ENCODE peak calls at places on chromosome 14, in six cellular contexts. D is GM12891, L is GM12878, A is HepG2, O is H1, K is K562. C is an unnamed sample.

GRCh38 chr14:63276492-63277342 is 42.0 kb downstream of the GPHB5 start:
- DNase-seq in D (peak), O (no peak), A (peak), L (no peak), K (peak), C (no peak)

GRCh38 chr14:55976619-55977018 is 141.6 kb upstream of the PELI2 start:
- DNase-seq in A (no peak), D (no peak), L (no peak), K (no peak), O (no peak), C (no peak)

GRCh38 chr14:99964979-99965378 is 100.2 kb upstream of the EVL start:
- DNase-seq in K (no peak), L (no peak), A (no peak), D (no peak), O (no peak), C (no peak)

GRCh38 chr14:57837267-57837666 is 28.6 kb downstream of the SLC35F4 start:
- DNase-seq in L (no peak), O (no peak), A (no peak), D (no peak), K (no peak), C (no peak)

GRCh38 chr14:63899953-63900352 is 47.1 kb downstream of the SYNE2 start:
- DNase-seq in K (no peak), L (no peak), O (no peak), D (no peak), A (no peak), C (no peak)

GRCh38 chr14:104206281-104206904 is 68.0 kb downstream of the KIF26A start:
- DNase-seq in D (no peak), A (peak), L (no peak), K (no peak), O (no peak), C (no peak)

GRCh38 chr14:79557309-79557708 is 654.0 kb downstream of the DIO2 start:
- DNase-seq in A (no peak), D (no peak), O (no peak), L (no peak), K (no peak), C (no peak)

GRCh38 chr14:33529773-33530172 is 421.1 kb downstream of the EGLN3 start:
- DNase-seq in A (no peak), L (no peak), K (no peak), O (no peak), D (no peak), C (no peak)

GRCh38 chr14:55715889-55716288 is 135.9 kb downstream of the KTN1 start:
- DNase-seq in K (no peak), L (no peak), O (no peak), D (no peak), A (no peak), C (no peak)

GRCh38 chr14:80663541-80663940 is 278.0 kb downstream of the CEP128 start:
- DNase-seq in D (no peak), K (no peak), A (no peak), O (no peak), L (no peak), C (no peak)

GRCh38 chr14:22542360-22542759 is 46.7 kb downstream of the DAD1 start:
- DNase-seq in O (no peak), A (no peak), L (no peak), D (no peak), K (no peak), C (no peak)
- TF ChIP-seq TAF1 in O (no peak), A (no peak), L (no peak), D (no peak), K (no peak), C (no peak)

GRCh38 chr14:75587388-75587787 is 9.0 kb downstream of the FLVCR2 start:
- DNase-seq in L (no peak), O (no peak), K (no peak), A (no peak), D (no peak), C (no peak)
- TF ChIP-seq POLR2AphosphoS5 in L (no peak), O (no peak), K (no peak), A (no peak), D (no peak), C (no peak)

GRCh38 chr14:77026166-77026929 is 2.2 kb downstream of the IRF2BPL start:
- DNase-seq in O (no peak), L (no peak), A (no peak), K (no peak), D (no peak), C (no peak)
- TF ChIP-seq POLR2A in O (no peak), L (no peak), A (no peak), K (no peak), D (no peak), C (no peak)

GRCh38 chr14:21255385-21256101 is 13.7 kb downstream of the HNRNPC start:
- DNase-seq in K (no peak), D (no peak), L (no peak), A (no peak), O (no peak), C (no peak)
- TF ChIP-seq TAF1 in K (no peak), D (no peak), L (no peak), A (no peak), O (no peak), C (no peak)

GRCh38 chr14:102184678-102185040 is 45.0 kb downstream of the WDR20 start:
- DNase-seq in O (no peak), D (no peak), A (no peak), L (no peak), K (no peak), C (no peak)

GRCh38 chr14:102185360-102185759 is 45.7 kb downstream of the WDR20 start:
- DNase-seq in L (no peak), D (no peak), K (peak), A (peak), O (no peak), C (no peak)

GRCh38 chr14:102182190-102182589 is 42.5 kb downstream of the WDR20 start:
- DNase-seq in O (no peak), A (no peak), L (no peak), K (no peak), D (no peak), C (no peak)

GRCh38 chr14:102182901-102183619 is 43.4 kb downstream of the WDR20 start:
- DNase-seq in K (no peak), A (no peak), O (no peak), D (no peak), L (no peak), C (no peak)

GRCh38 chr14:102183922-102184677 is 44.4 kb downstream of the WDR20 start:
- DNase-seq in A (no peak), K (no peak), O (no peak), L (no peak), D (no peak), C (no peak)
- TF ChIP-seq POLR2AphosphoS5 in A (no peak), K (no peak), O (no peak), L (no peak), D (no peak), C (no peak)

GRCh38 chr14:89620436-89620835 is 203.4 kb upstream of the FOXN3 start:
- DNase-seq in K (no peak), L (no peak), O (no peak), D (no peak), A (no peak), C (no peak)

GRCh38 chr14:89618309-89618708 is 201.3 kb upstream of the FOXN3 start:
- DNase-seq in L (no peak), D (no peak), O (no peak), A (peak), K (no peak), C (no peak)

GRCh38 chr14:89617471-89618291 is 200.6 kb upstream of the FOXN3 start:
- DNase-seq in L (no peak), K (no peak), D (no peak), O (no peak), A (peak), C (no peak)

GRCh38 chr14:89619616-89620273 is 202.7 kb upstream of the FOXN3 start:
- DNase-seq in A (no peak), D (no peak), O (no peak), K (no peak), L (no peak), C (no peak)

DNA sequence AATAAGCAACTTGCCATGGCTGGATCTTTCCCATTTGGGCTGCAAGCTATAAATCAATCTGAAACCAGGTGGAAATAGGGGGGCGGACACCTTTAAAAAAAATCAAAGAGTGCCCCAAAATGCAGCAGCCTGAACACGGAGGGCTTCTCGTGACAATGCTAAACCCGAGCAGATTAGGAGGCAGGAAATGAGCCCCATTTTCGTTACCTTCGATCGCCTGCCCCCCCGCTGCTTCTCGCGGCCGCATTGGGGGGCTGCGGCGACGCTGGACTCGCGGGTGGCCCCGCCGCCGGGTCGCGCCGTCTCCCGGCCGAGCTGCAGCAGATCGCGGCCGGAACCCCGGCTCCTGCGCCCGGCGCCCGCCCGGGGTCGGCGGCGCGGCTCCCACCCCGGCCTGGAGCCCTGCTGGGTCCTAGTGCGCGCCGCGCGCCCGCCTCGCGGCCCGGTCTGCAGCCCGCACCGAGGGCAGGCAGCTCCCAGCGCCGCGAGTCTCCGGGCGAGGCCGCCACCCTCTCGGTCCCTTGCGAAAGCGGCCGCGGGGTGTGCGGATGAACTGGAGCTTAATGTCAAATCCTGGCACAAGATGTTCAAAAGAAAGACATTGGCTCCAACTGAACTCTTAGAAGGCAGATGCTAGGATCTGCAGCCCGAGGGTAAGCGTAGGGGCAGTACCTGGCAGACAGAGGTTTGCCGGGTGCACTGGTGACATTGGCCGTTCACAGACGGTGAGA is 202.0 kb upstream of the FOXN3 start:
- DNase-seq in K (peak), L (no peak), D (peak), A (peak), O (peak), C (peak)
- TF ChIP-seq POLR2A in K (no peak), L (peak), D (peak), A (no peak), O (no peak), C (peak)

GRCh38 chr14:91031668-91032067 is 28.8 kb downstream of the RPS6KA5 start:
- DNase-seq in D (no peak), O (no peak), L (no peak), A (no peak), K (no peak), C (no peak)

GRCh38 chr14:91035855-91036254 is 24.6 kb downstream of the RPS6KA5 start:
- DNase-seq in O (no peak), L (peak), D (no peak), K (no peak), A (no peak), C (no peak)

GRCh38 chr14:91029451-91030217 is 30.8 kb downstream of the RPS6KA5 start:
- DNase-seq in L (no peak), D (no peak), K (no peak), A (no peak), O (no peak), C (no peak)

GRCh38 chr14:91036741-91037469 is 23.5 kb downstream of the RPS6KA5 start:
- DNase-seq in A (no peak), D (no peak), L (no peak), K (no peak), O (no peak), C (no peak)

DNA sequence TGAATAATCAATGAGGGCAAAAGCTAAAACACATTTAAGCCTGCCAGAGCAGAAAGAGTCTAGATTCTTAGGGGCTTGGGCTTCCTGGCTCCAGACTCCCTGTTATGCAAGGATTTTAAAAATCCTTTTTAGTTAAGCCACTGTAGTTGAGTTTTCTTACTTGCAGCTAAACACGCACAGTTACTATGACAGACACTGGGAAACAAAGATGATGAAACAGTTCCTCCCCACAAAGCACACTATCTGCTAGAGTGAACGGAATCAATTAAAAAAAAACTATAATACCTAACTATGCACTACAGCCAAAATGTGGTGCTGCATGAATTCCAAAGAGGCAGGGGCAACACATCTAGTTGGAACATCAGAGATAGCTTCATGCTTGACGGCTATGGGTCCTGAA is 28.2 kb downstream of the RPS6KA5 start:
- DNase-seq in D (no peak), K (no peak), L (no peak), O (no peak), A (no peak), C (no peak)
- TF ChIP-seq TAF1 in D (no peak), K (no peak), L (no peak), O (no peak), A (no peak), C (no peak)

DNA sequence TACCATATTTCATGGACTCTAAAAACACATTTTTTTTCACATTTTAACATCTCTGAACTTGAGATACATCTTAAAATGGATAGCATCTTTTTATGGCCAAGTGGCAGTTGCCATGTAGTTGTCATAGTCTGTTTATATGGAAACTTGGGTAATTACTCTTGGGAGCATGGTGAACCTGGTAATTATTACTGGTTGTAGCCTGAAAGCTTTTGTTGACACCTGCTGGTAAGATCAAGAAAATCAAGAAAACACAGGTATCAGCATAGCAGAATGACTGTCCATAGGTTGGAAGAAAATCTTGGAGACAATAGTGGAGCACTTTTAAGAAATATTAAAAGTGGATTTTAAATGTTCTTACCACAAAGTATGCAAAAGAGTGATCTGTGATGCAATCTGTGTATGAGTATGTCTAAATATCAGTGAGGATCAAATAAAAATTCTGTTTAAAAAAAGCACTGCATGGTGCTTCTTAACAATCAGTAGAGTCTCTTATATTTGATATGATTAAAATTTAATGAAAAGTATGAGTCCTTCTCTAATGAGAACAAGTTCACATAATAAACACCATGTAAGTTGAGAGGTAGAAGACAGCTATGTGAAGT is 44.2 kb downstream of the TTC8 start:
- DNase-seq in D (peak), K (no peak), O (no peak), L (no peak), A (peak), C (no peak)
- TF ChIP-seq POLR2AphosphoS5 in D (no peak), K (no peak), O (no peak), L (no peak), A (no peak), C (no peak)